ENCODE peak calls at places on chromosomes 13 and 19, in ten cellular contexts. R is BJ, T is fibroblast of lung, X is PC-9, N is thoracic aorta, I is lung, U is NB4, A is ascending aorta, Z is AG09309, P is heart right ventricle. B is an unnamed sample.

GRCh38 chr13:49584771-49585182 is 581 bp downstream of the RCBTB1 start:
- DNase-seq in R (no peak), T (no peak), X (no peak), N (no peak), I (no peak), U (peak; percentile 32), A (no peak), Z (no peak), P (no peak), B (no peak)

GRCh38 chr13:113106666-113107065 is 1.1 kb downstream of the F7 start:
- DNase-seq in R (no peak), T (no peak), X (no peak), N (no peak), I (no peak), U (no peak), A (no peak), Z (no peak), P (no peak), B (no peak)

GRCh38 chr13:38686635-38687245 is at the start of gene FREM2:
- DNase-seq in R (no peak), T (peak; percentile 30), X (peak; percentile 51), N (no peak), I (peak; percentile 80), U (no peak), A (no peak), Z (no peak), P (no peak), B (no peak)

GRCh38 chr19:52786078-52786463 is 520 bp downstream of the ZNF600 start:
- DNase-seq in R (no peak), T (no peak), X (peak; percentile 30), N (no peak), I (no peak), U (no peak), A (no peak), Z (no peak), P (peak; percentile 11), B (peak; percentile 14)

GRCh38 chr19:32458500-32459123 is 53.0 kb downstream of the DPY19L3 start:
- DNase-seq in R (no peak), T (no peak), X (no peak), N (no peak), I (no peak), U (no peak), A (no peak), Z (no peak), P (no peak), B (peak; percentile 42)

GRCh38 chr13:75704194-75704941 is 68.2 kb downstream of the LMO7 start:
- DNase-seq in R (no peak), T (peak; percentile 54), X (no peak), N (no peak), I (no peak), U (no peak), A (no peak), Z (no peak), P (no peak), B (no peak)

GRCh38 chr19:3656073-3656746 is 29.6 kb upstream of the CACTIN start:
- DNase-seq in R (no peak), T (peak; percentile 37), X (no peak), N (no peak), I (no peak), U (no peak), A (no peak), Z (no peak), P (no peak), B (no peak)

GRCh38 chr13:39274926-39275325 is 236.7 kb downstream of the NHLRC3 start:
- DNase-seq in R (no peak), T (no peak), X (no peak), N (no peak), I (no peak), U (no peak), A (no peak), Z (no peak), P (no peak), B (no peak)

GRCh38 chr13:99432637-99433542 is 68.4 kb upstream of the TM9SF2 start:
- DNase-seq in R (peak; percentile 39), T (peak; percentile 36), X (peak; percentile 55), N (no peak), I (peak; percentile 62), U (peak; percentile 77), A (peak; percentile 86), Z (no peak), P (peak; percentile 55), B (peak; percentile 71)

GRCh38 chr13:99434258-99434788 is 66.9 kb upstream of the TM9SF2 start:
- DNase-seq in R (no peak), T (no peak), X (no peak), N (no peak), I (no peak), U (no peak), A (no peak), Z (no peak), P (no peak), B (no peak)

GRCh38 chr13:99435116-99435515 is 66.2 kb upstream of the TM9SF2 start:
- DNase-seq in R (no peak), T (no peak), X (no peak), N (no peak), I (no peak), U (no peak), A (no peak), Z (no peak), P (no peak), B (no peak)

GRCh38 chr13:99431927-99432636 is 69.2 kb upstream of the TM9SF2 start:
- DNase-seq in R (no peak), T (no peak), X (no peak), N (no peak), I (no peak), U (peak; percentile 26), A (no peak), Z (no peak), P (no peak), B (no peak)

DNA sequence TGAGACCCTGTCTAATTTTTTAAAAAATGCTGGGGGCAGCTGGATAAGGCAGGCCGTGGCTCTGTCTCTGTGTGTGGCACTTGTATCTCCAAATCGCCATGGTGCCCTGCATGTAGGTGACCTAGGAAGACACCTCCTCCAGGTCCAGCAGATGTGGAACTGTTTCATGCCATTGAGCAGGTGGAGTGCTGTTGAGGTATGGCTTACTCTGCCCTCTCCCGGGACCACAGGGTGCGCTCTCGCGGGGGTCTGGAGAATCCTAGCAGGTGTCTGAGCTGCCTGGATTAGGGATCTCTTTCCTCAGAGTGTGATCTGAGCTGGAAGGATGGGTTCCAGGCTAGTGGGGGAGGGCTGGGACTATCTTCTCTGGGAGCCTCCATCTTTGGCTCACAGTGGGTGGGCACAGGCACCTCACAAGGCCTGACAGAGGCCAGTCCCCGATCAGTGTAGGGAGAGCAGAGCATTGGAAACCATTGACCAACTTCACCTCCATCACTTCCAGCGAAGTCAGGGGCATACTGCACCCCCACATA is 67.7 kb upstream of the TM9SF2 start:
- DNase-seq in R (no peak), T (no peak), X (no peak), N (no peak), I (no peak), U (no peak), A (no peak), Z (no peak), P (no peak), B (no peak)
- TF ChIP-seq CTCF in R (no peak), T (no peak), X (no peak), N (no peak), I (no peak), U (no peak), A (no peak), Z (no peak), P (no peak), B (no peak)

DNA sequence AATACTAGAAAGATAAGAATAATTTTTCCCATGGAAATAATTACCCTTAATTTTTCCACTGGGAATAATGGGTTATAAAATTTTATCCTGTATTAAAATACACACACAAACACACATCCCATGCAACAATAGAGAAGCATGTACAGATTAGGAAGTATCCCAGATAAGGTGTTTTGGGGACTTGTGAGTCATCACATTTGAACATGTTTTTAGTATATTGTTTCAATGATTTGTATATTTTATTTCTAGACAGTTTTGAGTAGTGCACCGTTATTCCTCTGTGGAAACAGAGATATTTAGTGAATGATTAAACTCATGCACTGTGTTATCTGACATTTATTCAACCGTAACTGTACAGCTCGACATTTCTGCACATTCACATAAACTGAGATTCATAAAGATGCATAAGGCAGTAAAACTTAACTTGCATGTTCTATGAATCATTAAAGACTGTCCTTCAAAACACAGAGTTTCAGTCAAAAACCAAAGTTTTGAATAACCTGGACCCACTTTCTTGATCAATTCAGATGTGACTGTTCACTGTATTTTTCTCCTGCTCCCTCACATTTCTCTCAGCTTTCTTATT is 30.1 kb downstream of the KLF12 start:
- DNase-seq in R (no peak), T (no peak), X (no peak), N (no peak), I (no peak), U (no peak), A (no peak), Z (no peak), P (no peak), B (no peak)
- TF ChIP-seq CTCF in R (no peak), T (no peak), X (no peak), N (no peak), I (no peak), U (no peak), A (no peak), Z (no peak), P (no peak), B (no peak)

GRCh38 chr13:25204843-25205242 is 32.8 kb upstream of the AMER2 start:
- DNase-seq in R (no peak), T (no peak), X (no peak), N (no peak), I (no peak), U (no peak), A (no peak), Z (no peak), P (no peak), B (no peak)

GRCh38 chr13:25200783-25201182 is 28.7 kb upstream of the AMER2 start:
- DNase-seq in R (no peak), T (no peak), X (no peak), N (no peak), I (no peak), U (no peak), A (no peak), Z (no peak), P (no peak), B (no peak)

GRCh38 chr13:25207291-25207690 is 35.2 kb upstream of the AMER2 start:
- DNase-seq in R (no peak), T (no peak), X (no peak), N (no peak), I (no peak), U (no peak), A (no peak), Z (no peak), P (no peak), B (no peak)

DNA sequence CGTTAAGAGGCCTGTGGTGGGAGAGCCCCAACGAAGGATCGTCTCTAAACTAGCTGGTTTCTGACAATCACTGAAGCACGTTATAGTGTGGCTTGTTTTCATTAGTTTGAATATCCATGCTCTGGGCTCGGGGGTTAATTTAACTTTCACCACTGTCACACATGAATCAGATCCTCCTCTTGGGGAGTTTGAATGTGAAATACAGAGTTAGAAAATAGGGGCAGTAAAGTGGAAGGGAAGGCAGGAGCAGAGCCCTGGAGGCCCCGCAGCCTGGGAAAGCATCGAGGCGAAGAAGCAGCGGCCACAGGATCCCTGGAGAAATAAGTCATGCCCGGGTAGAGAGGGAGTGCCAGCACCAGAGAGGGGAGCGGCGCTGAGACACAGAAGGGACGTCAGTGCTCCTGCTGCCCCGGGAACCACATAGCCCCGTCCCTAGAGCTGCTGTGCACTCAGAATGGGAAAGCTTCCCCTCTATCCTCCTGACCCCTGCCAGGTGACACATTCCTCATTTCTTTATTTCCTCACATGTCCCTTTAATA is 31.2 kb upstream of the AMER2 start:
- DNase-seq in R (no peak), T (no peak), X (no peak), N (no peak), I (no peak), U (no peak), A (peak; percentile 48), Z (no peak), P (no peak), B (no peak)
- TF ChIP-seq CTCF in R (no peak), T (no peak), X (no peak), N (no peak), I (no peak), U (no peak), A (no peak), Z (no peak), P (no peak), B (no peak)

GRCh38 chr19:6664916-6665315 is 5.0 kb downstream of the TNFSF14 start:
- DNase-seq in R (no peak), T (no peak), X (no peak), N (no peak), I (no peak), U (no peak), A (no peak), Z (no peak), P (no peak), B (no peak)

GRCh38 chr19:6662692-6663091 is 7.3 kb downstream of the TNFSF14 start:
- DNase-seq in R (no peak), T (no peak), X (no peak), N (no peak), I (no peak), U (no peak), A (no peak), Z (no peak), P (no peak), B (no peak)

GRCh38 chr19:6663236-6664187 is 6.4 kb downstream of the TNFSF14 start:
- DNase-seq in R (no peak), T (no peak), X (no peak), N (no peak), I (no peak), U (no peak), A (no peak), Z (no peak), P (no peak), B (no peak)

DNA sequence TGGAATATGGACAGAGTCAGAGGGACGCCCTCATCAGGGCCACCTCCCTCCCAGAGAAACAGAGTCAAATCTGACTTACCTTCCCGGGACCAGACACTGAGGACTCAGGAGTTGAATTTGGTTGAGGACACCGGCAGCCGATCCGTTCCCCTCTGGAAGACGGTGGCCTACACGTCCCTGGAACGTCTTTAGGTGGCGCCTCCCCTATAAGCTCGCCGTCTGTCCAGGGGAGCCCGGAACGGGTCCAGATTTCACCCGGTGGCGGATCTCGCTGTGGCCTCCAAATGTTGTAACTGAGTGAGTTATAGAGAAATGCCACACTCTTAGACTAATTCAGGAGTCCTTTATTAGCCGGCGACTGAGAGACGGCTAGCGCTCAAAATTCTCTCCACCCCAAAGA is 9.0 kb downstream of the TNFSF14 start:
- DNase-seq in R (no peak), T (no peak), X (no peak), N (no peak), I (no peak), U (no peak), A (no peak), Z (no peak), P (no peak), B (no peak)
- TF ChIP-seq CTCF in R (no peak), T (no peak), X (no peak), N (no peak), I (no peak), U (no peak), A (no peak), Z (no peak), P (no peak), B (no peak)